ENCODE peak calls at places on chromosomes 5 and 9, in four cellular contexts. I is kidney epithelial cell, A is GM23338, U is fibroblast of lung. E is an unnamed sample.

GRCh38 chr5:1002836-1003235 is 5.8 kb upstream of the NKD2 start:
- DNase-seq in I (no peak), A (no peak), U (no peak), E (no peak)

GRCh38 chr5:80141147-80141671 is 106.1 kb downstream of the THBS4 start:
- DNase-seq in I (no peak), A (peak), U (peak), E (peak)

GRCh38 chr5:42570946-42571625 is 147.8 kb downstream of the GHR start:
- DNase-seq in I (no peak), A (no peak), U (peak), E (no peak)

GRCh38 chr9:7246917-7247538 is 489.3 kb downstream of the KDM4C start:
- DNase-seq in I (no peak), A (no peak), U (peak), E (no peak)

GRCh38 chr5:76169536-76169935 is 86.4 kb downstream of the SV2C start:
- DNase-seq in I (no peak), A (no peak), U (no peak), E (no peak)

GRCh38 chr5:154365823-154366222 is 80.0 kb upstream of the SAP30L start:
- DNase-seq in I (no peak), A (no peak), U (peak), E (no peak)

GRCh38 chr5:96968614-96969013 is 32.7 kb downstream of the LNPEP start:
- DNase-seq in I (no peak), A (no peak), U (peak), E (no peak)

GRCh38 chr5:125046838-125047237 is 300.4 kb upstream of the ZNF608 start:
- DNase-seq in I (no peak), A (no peak), U (no peak), E (no peak)

GRCh38 chr9:122179690-122180074 is 20.0 kb downstream of the MORN5 start:
- DNase-seq in I (no peak), A (no peak), U (no peak), E (no peak)

GRCh38 chr9:80197661-80198060 is 625.9 kb downstream of the TLE4 start:
- DNase-seq in I (no peak), A (no peak), U (peak), E (no peak)

GRCh38 chr9:76893395-76893932 is 12.4 kb downstream of the PRUNE2 start:
- DNase-seq in I (no peak), A (no peak), U (no peak), E (no peak)

GRCh38 chr9:89712285-89712684 is 107.5 kb downstream of the GADD45G start:
- DNase-seq in I (no peak), A (no peak), U (no peak), E (no peak)

GRCh38 chr9:113520109-113520642 is 56.6 kb downstream of the RGS3 start:
- DNase-seq in I (peak), A (no peak), U (no peak), E (no peak)

GRCh38 chr9:127067603-127068220 is 54.7 kb downstream of the ANGPTL2 start:
- DNase-seq in I (no peak), A (peak), U (no peak), E (no peak)

GRCh38 chr5:61253547-61253946 is 78.5 kb upstream of the ZSWIM6 start:
- DNase-seq in I (no peak), A (no peak), U (no peak), E (no peak)

GRCh38 chr9:112268421-112268820 is 65.0 kb downstream of the PTBP3 start:
- DNase-seq in I (no peak), A (no peak), U (no peak), E (no peak)

GRCh38 chr5:69492391-69493234 is at the start of gene OCLN:
- DNase-seq in I (no peak), A (peak), U (no peak), E (peak)

GRCh38 chr5:167230414-167230813 is 1061.0 kb upstream of the WWC1 start:
- DNase-seq in I (no peak), A (no peak), U (no peak), E (no peak)

GRCh38 chr9:105510024-105510423 is 47.9 kb upstream of the FKTN start:
- DNase-seq in I (peak), A (no peak), U (peak), E (no peak)

GRCh38 chr9:98024702-98025101 is 31.8 kb upstream of the NANS start:
- DNase-seq in I (no peak), A (no peak), U (no peak), E (no peak)

GRCh38 chr9:133689151-133689763 is 48.9 kb downstream of the SARDH start:
- DNase-seq in I (no peak), A (no peak), U (no peak), E (no peak)

GRCh38 chr9:1434082-1434481 is 383.9 kb downstream of the DMRT2 start:
- DNase-seq in I (no peak), A (peak), U (no peak), E (peak)

GRCh38 chr5:1118231-1118698 is 6.4 kb upstream of the SLC12A7 start:
- DNase-seq in I (no peak), A (no peak), U (no peak), E (no peak)

GRCh38 chr5:179304466-179304865 is 40.8 kb downstream of the ADAMTS2 start:
- DNase-seq in I (no peak), A (no peak), U (peak), E (no peak)

GRCh38 chr5:1808466-1808865 is 7.3 kb downstream of the NDUFS6 start:
- DNase-seq in I (no peak), A (no peak), U (peak), E (no peak)

GRCh38 chr9:115098226-115098965 is 19.6 kb downstream of the TNC start:
- DNase-seq in I (no peak), A (peak), U (peak), E (no peak)

GRCh38 chr5:135569755-135570452 is 8.9 kb downstream of the CXCL14 start:
- DNase-seq in I (no peak), A (peak), U (peak), E (peak)
- TF ChIP-seq CTCF in I (peak), A (peak), U (peak), E (peak)

GRCh38 chr9:99819123-99819483 is 2.6 kb upstream of the NR4A3 start:
- DNase-seq in I (no peak), A (no peak), U (no peak), E (no peak)

GRCh38 chr9:99819484-99820329 is 2.0 kb upstream of the NR4A3 start:
- DNase-seq in I (peak), A (peak), U (peak), E (peak)

GRCh38 chr9:99821187-99822095 is at the start of gene NR4A3:
- DNase-seq in I (peak), A (peak), U (peak), E (peak)

GRCh38 chr9:99822096-99822595 is 461 bp downstream of the NR4A3 start:
- DNase-seq in I (no peak), A (no peak), U (no peak), E (peak)

GRCh38 chr9:99820330-99821186 is 1.1 kb upstream of the NR4A3 start:
- DNase-seq in I (no peak), A (peak), U (peak), E (no peak)
- TF ChIP-seq CTCF in I (no peak), A (no peak), U (no peak), E (no peak)

GRCh38 chr9:87500894-87501656 is 3.4 kb downstream of the DAPK1 start:
- DNase-seq in I (no peak), A (no peak), U (no peak), E (no peak)

GRCh38 chr9:87501806-87502205 is 4.1 kb downstream of the DAPK1 start:
- DNase-seq in I (no peak), A (no peak), U (no peak), E (no peak)

GRCh38 chr9:87498816-87499454 is 1.3 kb downstream of the DAPK1 start:
- DNase-seq in I (no peak), A (peak), U (no peak), E (peak)

GRCh38 chr9:87499455-87500015 is 1.9 kb downstream of the DAPK1 start:
- DNase-seq in I (no peak), A (no peak), U (no peak), E (no peak)

DNA sequence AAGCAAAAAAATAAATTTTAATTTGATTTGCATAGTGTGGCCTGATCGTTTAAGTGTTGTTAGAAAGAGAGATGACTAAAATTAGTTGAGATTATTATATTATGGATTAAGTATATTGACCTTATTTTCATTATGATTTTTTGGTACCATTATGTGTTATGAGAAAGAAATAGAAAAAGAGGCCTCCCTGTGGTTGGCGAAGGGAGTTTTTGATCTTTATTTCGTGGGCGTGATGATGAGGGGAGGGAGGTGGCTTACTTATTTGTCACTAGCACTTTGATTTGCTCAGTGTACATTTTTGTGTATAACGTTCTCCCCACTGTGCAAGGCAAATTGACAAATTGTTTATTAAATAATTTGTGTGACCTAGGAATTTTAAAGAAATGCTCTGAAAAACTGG is 2.8 kb downstream of the DAPK1 start:
- DNase-seq in I (no peak), A (no peak), U (no peak), E (no peak)
- TF ChIP-seq CTCF in I (peak), A (no peak), U (no peak), E (no peak)

DNA sequence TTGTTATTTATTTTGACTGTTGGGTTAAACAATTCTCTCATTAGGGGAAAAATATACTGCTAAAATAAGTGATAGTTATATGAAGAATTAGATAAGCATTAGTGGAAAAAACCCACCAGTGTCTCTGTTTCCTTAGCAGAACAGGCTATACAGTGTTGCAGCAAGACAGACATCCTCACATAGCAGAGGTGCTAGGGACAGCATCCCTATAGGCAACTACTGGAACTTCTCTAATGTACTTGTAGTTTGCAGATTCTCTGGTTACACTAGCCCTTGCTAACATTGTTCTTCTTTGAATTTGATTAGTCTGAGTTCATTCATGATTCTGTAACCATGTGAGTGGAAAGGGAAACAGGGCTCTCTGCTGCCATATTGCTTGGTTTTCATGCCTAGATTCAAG is 661.8 kb upstream of the RGMB start:
- DNase-seq in I (no peak), A (peak), U (no peak), E (no peak)
- TF ChIP-seq CTCF in I (no peak), A (peak), U (peak), E (no peak)

GRCh38 chr5:17794829-17795228 is 160.6 kb downstream of the TAF11L14 start:
- DNase-seq in I (no peak), A (no peak), U (no peak), E (no peak)
- TF ChIP-seq CTCF in I (no peak), A (no peak), U (no peak), E (no peak)

DNA sequence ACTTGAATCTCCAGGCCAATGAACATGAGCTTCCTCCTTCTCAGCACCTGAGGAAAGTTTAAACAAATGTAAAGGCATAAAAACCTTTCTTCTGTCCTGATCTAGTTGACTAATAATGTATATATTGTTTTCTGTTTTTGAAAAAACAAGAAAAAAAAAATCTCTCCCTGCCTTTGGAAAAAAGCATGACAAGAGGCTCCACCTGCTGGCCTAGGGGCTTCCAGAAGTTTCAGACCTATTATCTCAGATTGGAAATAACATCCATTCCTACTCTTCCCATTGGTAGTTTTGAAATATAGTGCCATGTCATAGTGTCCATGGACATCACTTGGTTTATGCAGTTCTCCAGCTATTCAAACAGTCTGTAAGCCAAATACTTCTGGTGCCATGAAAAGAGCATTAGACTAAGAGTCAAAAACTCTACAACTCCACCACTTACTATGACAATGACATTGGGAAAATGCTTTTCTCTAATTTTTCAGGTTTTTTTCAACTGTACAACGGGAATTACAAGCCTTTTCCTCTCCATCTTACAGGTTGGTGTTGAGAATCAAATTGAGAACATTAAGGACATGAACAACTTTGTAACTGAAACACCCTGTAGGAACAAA is 409.6 kb upstream of the MPDZ start:
- DNase-seq in I (no peak), A (peak), U (peak), E (peak)
- TF ChIP-seq CTCF in I (peak), A (peak), U (peak), E (peak)

GRCh38 chr5:174793076-174793475 is 68.7 kb downstream of the MSX2 start:
- DNase-seq in I (no peak), A (no peak), U (no peak), E (no peak)

GRCh38 chr5:174796711-174797192 is 72.4 kb downstream of the MSX2 start:
- DNase-seq in I (no peak), A (no peak), U (no peak), E (no peak)

GRCh38 chr5:174790906-174791305 is 66.5 kb downstream of the MSX2 start:
- DNase-seq in I (no peak), A (no peak), U (no peak), E (no peak)

GRCh38 chr5:174794941-174795672 is 70.7 kb downstream of the MSX2 start:
- DNase-seq in I (no peak), A (peak), U (no peak), E (no peak)

DNA sequence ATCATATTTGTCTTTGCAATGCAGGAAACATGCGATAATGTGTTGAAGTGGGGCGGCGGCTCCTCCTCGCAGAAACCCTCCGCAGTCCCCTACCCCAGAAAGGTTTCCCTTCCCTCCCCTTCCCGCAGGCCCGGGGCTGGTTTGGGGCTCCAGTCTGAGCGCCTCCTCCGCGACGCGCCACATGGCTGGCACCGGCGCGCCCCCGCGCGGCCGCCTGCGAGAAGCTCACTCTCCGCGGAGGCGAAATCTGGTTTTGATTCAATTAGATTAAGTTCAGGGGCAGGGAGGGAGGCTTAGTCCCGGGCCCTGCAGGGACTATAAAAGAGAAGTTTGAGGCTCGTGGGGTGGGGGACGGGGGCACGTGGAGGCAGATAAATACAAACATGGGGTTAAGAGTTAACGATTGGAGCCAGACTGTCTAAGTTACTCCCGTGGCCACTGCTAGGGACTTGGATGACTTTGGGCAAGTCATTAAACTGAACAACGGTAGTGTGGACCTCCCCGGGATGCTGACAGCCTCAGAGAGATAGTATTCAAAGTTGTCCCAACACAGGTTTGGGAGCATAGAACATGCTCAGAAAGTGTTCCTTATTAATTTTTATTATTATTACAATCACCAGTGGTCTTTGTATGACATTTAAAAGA is 69.4 kb downstream of the MSX2 start:
- DNase-seq in I (no peak), A (peak), U (peak), E (peak)
- TF ChIP-seq CTCF in I (peak), A (peak), U (peak), E (peak)

GRCh38 chr5:157558089-157558595 is 17.4 kb downstream of the ADAM19 start:
- DNase-seq in I (peak), A (no peak), U (peak), E (no peak)
- TF ChIP-seq CTCF in I (no peak), A (no peak), U (no peak), E (no peak)

GRCh38 chr5:160119905-160120266 is 636 bp upstream of the PWWP2A start:
- DNase-seq in I (no peak), A (no peak), U (no peak), E (no peak)
- TF ChIP-seq CTCF in I (no peak), A (no peak), U (peak), E (no peak)

DNA sequence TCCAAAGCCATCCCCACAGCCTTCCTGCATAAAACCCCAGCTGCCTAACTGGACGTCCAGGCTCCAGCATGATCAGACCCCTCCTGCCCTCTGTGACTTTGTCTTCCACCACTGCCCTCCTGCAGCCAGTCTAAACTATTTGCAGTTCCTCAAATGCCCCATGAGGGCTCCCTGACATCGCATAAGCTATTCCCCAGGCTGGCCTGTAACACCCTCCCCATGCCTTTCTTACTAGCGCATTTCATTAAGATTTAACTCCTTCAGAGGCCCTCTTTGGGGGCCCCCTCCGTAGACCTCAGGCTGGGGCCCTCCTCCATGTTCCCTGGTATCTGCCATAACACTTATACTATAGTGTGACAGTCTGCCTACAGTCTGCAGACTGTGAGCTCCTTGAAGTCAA is 15.5 kb upstream of the SMIM23 start:
- DNase-seq in I (no peak), A (peak), U (no peak), E (no peak)
- TF ChIP-seq CTCF in I (no peak), A (peak), U (no peak), E (no peak)

E was measured in endothelial cell.